ENCODE peak calls at places on chromosome 7, in six cellular contexts. K is neuronal stem cell, Q is mesendoderm, L is IMR-90, T is H1, N is mesenchymal stem cell. S is an unnamed sample.

GRCh38 chr7:34762769-34763168 is 104.8 kb downstream of the NPSR1 start:
- DNase-seq in T (no peak), L (peak; percentile 0), Q (no peak), N (peak; percentile 16), K (no peak), S (peak; percentile 60)

GRCh38 chr7:80028717-80029116 is 105.9 kb upstream of the GNAI1 start:
- DNase-seq in K (no peak), N (no peak), Q (no peak), L (no peak), T (no peak), S (no peak)

GRCh38 chr7:149610441-149611011 is 112.9 kb upstream of the ZNF746 start:
- DNase-seq in L (no peak), Q (no peak), K (no peak), T (no peak), N (no peak), S (peak; percentile 63)

GRCh38 chr7:36207451-36208291 is 54.6 kb downstream of the EEPD1 start:
- DNase-seq in T (no peak), Q (no peak), N (peak; percentile 85), K (no peak), L (peak; percentile 96), S (peak; percentile 10)

GRCh38 chr7:95578299-95578855 is 17.9 kb downstream of the PDK4 start:
- DNase-seq in L (no peak), T (no peak), N (no peak), K (no peak), Q (no peak), S (no peak)

GRCh38 chr7:129612112-129613015 is 844 bp downstream of the NRF1 start:
- DNase-seq in T (peak; percentile 54), N (peak; percentile 69), L (peak; percentile 53), K (peak; percentile 30), Q (peak; percentile 47), S (no peak)

GRCh38 chr7:44989132-44989531 is 10.3 kb upstream of the MYO1G start:
- DNase-seq in Q (no peak), N (no peak), K (no peak), L (no peak), T (no peak), S (no peak)

GRCh38 chr7:99525713-99526440 is 21.4 kb downstream of the ZKSCAN5 start:
- DNase-seq in Q (peak; percentile 48), N (no peak), T (peak; percentile 47), L (no peak), K (no peak), S (no peak)

GRCh38 chr7:5363729-5364128 is 59.9 kb downstream of the TNRC18 start:
- DNase-seq in L (no peak), Q (no peak), T (no peak), K (no peak), N (no peak), S (no peak)

GRCh38 chr7:50821457-50821977 is 38.8 kb upstream of the GRB10 start:
- DNase-seq in L (peak; percentile 45), Q (no peak), K (no peak), N (peak; percentile 55), T (no peak), S (peak; percentile 95)

GRCh38 chr7:111320133-111320532 is 229.2 kb downstream of the LRRN3 start:
- DNase-seq in N (no peak), T (no peak), L (no peak), Q (no peak), K (no peak), S (no peak)

GRCh38 chr7:70361821-70362220 is 763.5 kb downstream of the AUTS2 start:
- DNase-seq in Q (no peak), L (no peak), T (no peak), K (no peak), N (no peak), S (no peak)

GRCh38 chr7:96120856-96121255 is 201.0 kb downstream of the SLC25A13 start:
- DNase-seq in K (no peak), N (no peak), Q (no peak), L (no peak), T (no peak), S (no peak)

GRCh38 chr7:129959480-129960332 is 6.9 kb upstream of the UBE2H start:
- DNase-seq in L (no peak), N (peak; percentile 24), K (no peak), T (no peak), Q (no peak), S (peak; percentile 60)

GRCh38 chr7:70614237-70614984 is 517.5 kb upstream of the GALNT17 start:
- DNase-seq in N (peak; percentile 47), K (no peak), Q (peak; percentile 75), L (peak; percentile 30), T (peak; percentile 69), S (no peak)

GRCh38 chr7:699260-700170 is 27.0 kb upstream of the DNAAF5 start:
- DNase-seq in N (no peak), T (no peak), L (peak; percentile 20), K (no peak), Q (no peak), S (no peak)
- H3K36me3 ChIP-seq in N (no peaks in the 10 kb centered on the region), T (peaks cover 9% of the 10 kb centered on the region), L (no peaks in the 10 kb centered on the region), K (no peaks in the 10 kb centered on the region), Q (no peaks in the 10 kb centered on the region), S (no peaks in the 10 kb centered on the region)

GRCh38 chr7:66844552-66845381 is 76.3 kb upstream of the TMEM248 start:
- DNase-seq in L (peak; percentile 98), T (peak; percentile 100), K (peak; percentile 99), Q (peak; percentile 98), N (peak; percentile 98), S (peak; percentile 100)
- H3K4ac ChIP-seq in L (peak overlapping the region; percentile 95), T (peak overlapping the region; percentile 94), K (no peak overlapping the region), Q (peak overlapping the region; percentile 60), N (peak overlapping the region; percentile 42), S (peak overlapping the region; percentile 81)

GRCh38 chr7:158732483-158733219 is 28.0 kb upstream of the NCAPG2 start:
- DNase-seq in N (no peak), Q (no peak), T (peak; percentile 54), L (no peak), K (no peak), S (no peak)
- H3K36me3 ChIP-seq in N (peaks cover 77% of the 10 kb centered on the region), Q (no peaks in the 10 kb centered on the region), T (peaks cover 8% of the 10 kb centered on the region), L (peaks cover 31% of the 10 kb centered on the region), K (peaks cover 24% of the 10 kb centered on the region), S (peaks cover 34% of the 10 kb centered on the region)

GRCh38 chr7:106462914-106463482 is 178.2 kb upstream of the NAMPT start:
- DNase-seq in L (no peak), Q (peak; percentile 19), T (no peak), K (peak; percentile 15), N (no peak), S (no peak)
- H3K4ac ChIP-seq in L (no peak overlapping the region), Q (no peak overlapping the region), T (no peak overlapping the region), K (no peak overlapping the region), N (no peak overlapping the region), S (no peak overlapping the region)